ENCODE peak calls at places on chromosomes 12 and 14, in ten cellular contexts. J is NB4; R is AG04450; C is stimulated activated naive B cell treated with anti-CD40 and anti-IgM and Interleukin-4, amounts not matched to agents 10 μg/mL and 1 μg/mL and 100 μg/mL, for 72 hours; X is esophagus squamous epithelium; P is WTC11; A is AG08395; I is GM19239; O is uterus; M is psoas muscle. U is an unnamed sample.

GRCh38 chr12:109963330-109963729 is 32.8 kb downstream of the GIT2 start:
- DNase-seq in J (no peak), R (no peak), C (no peak), X (no peak), P (no peak), A (no peak), I (no peak), O (no peak), M (no peak), U (no peak)

GRCh38 chr12:3972576-3972975 is 99.4 kb upstream of the PARP11 start:
- DNase-seq in J (no peak), R (no peak), C (no peak), X (no peak), P (no peak), A (no peak), I (no peak), O (no peak), M (no peak), U (no peak)

GRCh38 chr14:68816943-68817430 is 24.1 kb upstream of the ZFP36L1 start:
- DNase-seq in J (no peak), R (no peak), C (no peak), X (no peak), P (no peak), A (no peak), I (no peak), O (no peak), M (no peak), U (no peak)

GRCh38 chr14:100282766-100283419 is 23.4 kb downstream of the SLC25A29 start:
- DNase-seq in J (no peak), R (no peak), C (no peak), X (no peak), P (no peak), A (no peak), I (no peak), O (no peak), M (peak; percentile 23), U (no peak)

GRCh38 chr14:69779088-69779487 is 12.1 kb downstream of the SRSF5 start:
- DNase-seq in J (no peak), R (no peak), C (no peak), X (no peak), P (no peak), A (no peak), I (no peak), O (no peak), M (no peak), U (no peak)

GRCh38 chr12:109154485-109155438 is 38.4 kb downstream of the ACACB start:
- DNase-seq in J (peak; percentile 92), R (peak; percentile 27), C (peak; percentile 75), X (peak; percentile 13), P (peak; percentile 89), A (peak; percentile 98), I (peak; percentile 80), O (peak; percentile 88), M (peak; percentile 93), U (peak; percentile 36)

GRCh38 chr12:54479421-54479820 is 6.0 kb upstream of the GTSF1 start:
- DNase-seq in J (no peak), R (peak; percentile 18), C (no peak), X (no peak), P (no peak), A (peak; percentile 93), I (no peak), O (no peak), M (no peak), U (no peak)

GRCh38 chr12:63937381-63938168 is 93.1 kb downstream of the SRGAP1 start:
- DNase-seq in J (no peak), R (no peak), C (no peak), X (no peak), P (no peak), A (peak; percentile 45), I (no peak), O (no peak), M (no peak), U (no peak)

GRCh38 chr12:90974286-90974685 is 19.3 kb upstream of the CCER1 start:
- DNase-seq in J (no peak), R (no peak), C (no peak), X (no peak), P (no peak), A (peak; percentile 53), I (no peak), O (no peak), M (no peak), U (no peak)

GRCh38 chr14:76591270-76591669 is 170.0 kb upstream of the VASH1 start:
- DNase-seq in J (no peak), R (no peak), C (no peak), X (no peak), P (no peak), A (no peak), I (no peak), O (no peak), M (no peak), U (no peak)

GRCh38 chr14:80211143-80212024 is at the start of gene DIO2:
- DNase-seq in J (no peak), R (no peak), C (no peak), X (no peak), P (no peak), A (peak; percentile 15), I (no peak), O (no peak), M (peak; percentile 60), U (no peak)

GRCh38 chr14:104940526-104941150 is 16.0 kb downstream of the PLD4 start:
- DNase-seq in J (no peak), R (no peak), C (no peak), X (no peak), P (peak; percentile 9), A (peak; percentile 2), I (no peak), O (peak; percentile 8), M (no peak), U (no peak)

GRCh38 chr12:34600592-34601462 is 578.5 kb downstream of the ALG10 start:
- DNase-seq in J (no peak), R (no peak), C (no peak), X (no peak), P (no peak), A (no peak), I (no peak), O (peak; percentile 4), M (peak; percentile 18), U (no peak)

GRCh38 chr12:43444940-43445564 is 107.0 kb downstream of the ADAMTS20 start:
- DNase-seq in J (peak; percentile 82), R (peak; percentile 18), C (peak; percentile 19), X (no peak), P (peak; percentile 71), A (peak; percentile 13), I (peak; percentile 2), O (no peak), M (no peak), U (peak; percentile 36)

GRCh38 chr14:56491299-56492285 is 88.0 kb upstream of the TMEM260 start:
- DNase-seq in J (peak; percentile 57), R (peak; percentile 16), C (peak; percentile 11), X (no peak), P (peak; percentile 72), A (peak; percentile 38), I (peak; percentile 13), O (no peak), M (no peak), U (peak; percentile 19)

GRCh38 chr12:79566452-79566851 is 124.3 kb downstream of the PAWR start:
- DNase-seq in J (no peak), R (no peak), C (no peak), X (no peak), P (no peak), A (no peak), I (no peak), O (no peak), M (no peak), U (no peak)